ENCODE peak calls at places on chromosome 2, in five cellular contexts. One of them, this sample, is unnamed.

GRCh38 chr2:179569834-179570233 is 291.6 kb downstream of the ZNF385B start:
- DNase-seq in GM04504: peak; percentile 80
- DNase-seq in substantia nigra: no peak
- DNase-seq in activated effector memory CD4-positive, alpha-beta T cell treated with Interleukin-2 at 50 U/mL for 16 hours: no peak
- DNase-seq in mucosa of descending colon: no peak
- DNase-seq in this sample: no peak

GRCh38 chr2:237434916-237435315 is 21.0 kb upstream of the COL6A3 start:
- DNase-seq in GM04504: peak; percentile 38
- DNase-seq in substantia nigra: no peak
- DNase-seq in activated effector memory CD4-positive, alpha-beta T cell treated with Interleukin-2 at 50 U/mL for 16 hours: peak; percentile 67
- DNase-seq in mucosa of descending colon: peak; percentile 45
- DNase-seq in this sample: no peak

GRCh38 chr2:10452334-10452733 is 4.2 kb upstream of the ODC1 start:
- DNase-seq in GM04504: peak; percentile 69
- DNase-seq in substantia nigra: no peak
- DNase-seq in activated effector memory CD4-positive, alpha-beta T cell treated with Interleukin-2 at 50 U/mL for 16 hours: no peak
- DNase-seq in mucosa of descending colon: peak; percentile 91
- DNase-seq in this sample: peak; percentile 27

GRCh38 chr2:177984739-177985138 is 87.8 kb downstream of the PDE11A start:
- DNase-seq in GM04504: peak; percentile 23
- DNase-seq in substantia nigra: no peak
- DNase-seq in activated effector memory CD4-positive, alpha-beta T cell treated with Interleukin-2 at 50 U/mL for 16 hours: no peak
- DNase-seq in mucosa of descending colon: peak; percentile 61
- DNase-seq in this sample: no peak

GRCh38 chr2:225274751-225275150 is 124.8 kb upstream of the NYAP2 start:
- DNase-seq in GM04504: no peak
- DNase-seq in substantia nigra: no peak
- DNase-seq in activated effector memory CD4-positive, alpha-beta T cell treated with Interleukin-2 at 50 U/mL for 16 hours: no peak
- DNase-seq in mucosa of descending colon: no peak
- DNase-seq in this sample: no peak

GRCh38 chr2:71559080-71559827 is 105.9 kb downstream of the DYSF start:
- DNase-seq in GM04504: no peak
- DNase-seq in substantia nigra: no peak
- DNase-seq in activated effector memory CD4-positive, alpha-beta T cell treated with Interleukin-2 at 50 U/mL for 16 hours: no peak
- DNase-seq in mucosa of descending colon: no peak
- DNase-seq in this sample: no peak

GRCh38 chr2:120415728-120416509 is 70.0 kb downstream of the INHBB start:
- DNase-seq in GM04504: no peak
- DNase-seq in substantia nigra: no peak
- DNase-seq in activated effector memory CD4-positive, alpha-beta T cell treated with Interleukin-2 at 50 U/mL for 16 hours: no peak
- DNase-seq in mucosa of descending colon: no peak
- DNase-seq in this sample: no peak

GRCh38 chr2:86305195-86305975 is 32.0 kb downstream of the REEP1 start:
- DNase-seq in GM04504: no peak
- DNase-seq in substantia nigra: no peak
- DNase-seq in activated effector memory CD4-positive, alpha-beta T cell treated with Interleukin-2 at 50 U/mL for 16 hours: no peak
- DNase-seq in mucosa of descending colon: no peak
- DNase-seq in this sample: no peak

GRCh38 chr2:36561223-36561944 is 36.6 kb downstream of the FEZ2 start:
- DNase-seq in GM04504: peak; percentile 77
- DNase-seq in substantia nigra: no peak
- DNase-seq in activated effector memory CD4-positive, alpha-beta T cell treated with Interleukin-2 at 50 U/mL for 16 hours: no peak
- DNase-seq in mucosa of descending colon: peak; percentile 57
- DNase-seq in this sample: peak; percentile 96

GRCh38 chr2:37387143-37387835 is 42.9 kb downstream of the QPCT start:
- DNase-seq in GM04504: no peak
- DNase-seq in substantia nigra: no peak
- DNase-seq in activated effector memory CD4-positive, alpha-beta T cell treated with Interleukin-2 at 50 U/mL for 16 hours: no peak
- DNase-seq in mucosa of descending colon: no peak
- DNase-seq in this sample: no peak

GRCh38 chr2:201517094-201517493 is 65.6 kb downstream of the STRADB start:
- DNase-seq in GM04504: no peak
- DNase-seq in substantia nigra: no peak
- DNase-seq in activated effector memory CD4-positive, alpha-beta T cell treated with Interleukin-2 at 50 U/mL for 16 hours: no peak
- DNase-seq in mucosa of descending colon: no peak
- DNase-seq in this sample: no peak

GRCh38 chr2:198374375-198375072 is 570.1 kb downstream of the PLCL1 start:
- DNase-seq in GM04504: peak; percentile 55
- DNase-seq in substantia nigra: no peak
- DNase-seq in activated effector memory CD4-positive, alpha-beta T cell treated with Interleukin-2 at 50 U/mL for 16 hours: no peak
- DNase-seq in mucosa of descending colon: peak; percentile 81
- DNase-seq in this sample: peak; percentile 61

GRCh38 chr2:132623096-132623839 is 46.7 kb downstream of the LYPD1 start:
- DNase-seq in GM04504: peak; percentile 81
- DNase-seq in substantia nigra: no peak
- DNase-seq in activated effector memory CD4-positive, alpha-beta T cell treated with Interleukin-2 at 50 U/mL for 16 hours: no peak
- DNase-seq in mucosa of descending colon: no peak
- DNase-seq in this sample: no peak

GRCh38 chr2:43171789-43172188 is 54.6 kb downstream of the ZFP36L2 start:
- DNase-seq in GM04504: peak; percentile 42
- DNase-seq in substantia nigra: no peak
- DNase-seq in activated effector memory CD4-positive, alpha-beta T cell treated with Interleukin-2 at 50 U/mL for 16 hours: no peak
- DNase-seq in mucosa of descending colon: peak; percentile 72
- DNase-seq in this sample: peak; percentile 78

GRCh38 chr2:11807156-11808015 is 61.0 kb downstream of the LPIN1 start:
- DNase-seq in GM04504: no peak
- DNase-seq in substantia nigra: no peak
- DNase-seq in activated effector memory CD4-positive, alpha-beta T cell treated with Interleukin-2 at 50 U/mL for 16 hours: no peak
- DNase-seq in mucosa of descending colon: no peak
- DNase-seq in this sample: no peak

GRCh38 chr2:134089454-134089853 is 164.4 kb upstream of the MGAT5 start:
- DNase-seq in GM04504: no peak
- DNase-seq in substantia nigra: no peak
- DNase-seq in activated effector memory CD4-positive, alpha-beta T cell treated with Interleukin-2 at 50 U/mL for 16 hours: no peak
- DNase-seq in mucosa of descending colon: no peak
- DNase-seq in this sample: no peak

GRCh38 chr2:186883666-186884065 is 34.7 kb upstream of the ZSWIM2 start:
- DNase-seq in GM04504: no peak
- DNase-seq in substantia nigra: no peak
- DNase-seq in activated effector memory CD4-positive, alpha-beta T cell treated with Interleukin-2 at 50 U/mL for 16 hours: no peak
- DNase-seq in mucosa of descending colon: no peak
- DNase-seq in this sample: no peak

GRCh38 chr2:34306745-34307144 is 707.6 kb upstream of the FAM98A start:
- DNase-seq in GM04504: no peak
- DNase-seq in substantia nigra: no peak
- DNase-seq in activated effector memory CD4-positive, alpha-beta T cell treated with Interleukin-2 at 50 U/mL for 16 hours: no peak
- DNase-seq in mucosa of descending colon: peak; percentile 2
- DNase-seq in this sample: no peak

GRCh38 chr2:20551231-20551944 is 99.5 kb downstream of the HS1BP3 start:
- DNase-seq in GM04504: no peak
- DNase-seq in substantia nigra: peak; percentile 25
- DNase-seq in activated effector memory CD4-positive, alpha-beta T cell treated with Interleukin-2 at 50 U/mL for 16 hours: no peak
- DNase-seq in mucosa of descending colon: no peak
- DNase-seq in this sample: peak; percentile 57

GRCh38 chr2:1653956-1654695 is 90.2 kb downstream of the PXDN start:
- DNase-seq in GM04504: peak; percentile 54
- DNase-seq in substantia nigra: no peak
- DNase-seq in activated effector memory CD4-positive, alpha-beta T cell treated with Interleukin-2 at 50 U/mL for 16 hours: no peak
- DNase-seq in mucosa of descending colon: no peak
- DNase-seq in this sample: peak; percentile 87

GRCh38 chr2:3633089-3633981 is 24.7 kb upstream of the ALLC start:
- DNase-seq in GM04504: no peak
- DNase-seq in substantia nigra: no peak
- DNase-seq in activated effector memory CD4-positive, alpha-beta T cell treated with Interleukin-2 at 50 U/mL for 16 hours: no peak
- DNase-seq in mucosa of descending colon: no peak
- DNase-seq in this sample: no peak

GRCh38 chr2:163338270-163338669 is 397.5 kb downstream of the FIGN start:
- DNase-seq in GM04504: no peak
- DNase-seq in substantia nigra: no peak
- DNase-seq in activated effector memory CD4-positive, alpha-beta T cell treated with Interleukin-2 at 50 U/mL for 16 hours: no peak
- DNase-seq in mucosa of descending colon: no peak
- DNase-seq in this sample: no peak

GRCh38 chr2:66024396-66024795 is 410.5 kb upstream of the MEIS1 start:
- DNase-seq in GM04504: no peak
- DNase-seq in substantia nigra: no peak
- DNase-seq in activated effector memory CD4-positive, alpha-beta T cell treated with Interleukin-2 at 50 U/mL for 16 hours: no peak
- DNase-seq in mucosa of descending colon: peak; percentile 53
- DNase-seq in this sample: no peak

GRCh38 chr2:235924675-235925063 is 243.5 kb downstream of the GBX2 start:
- DNase-seq in GM04504: no peak
- DNase-seq in substantia nigra: no peak
- DNase-seq in activated effector memory CD4-positive, alpha-beta T cell treated with Interleukin-2 at 50 U/mL for 16 hours: no peak
- DNase-seq in mucosa of descending colon: no peak
- DNase-seq in this sample: no peak

GRCh38 chr2:10709290-10709939 is 12.0 kb upstream of the ATP6V1C2 start:
- DNase-seq in GM04504: no peak
- DNase-seq in substantia nigra: no peak
- DNase-seq in activated effector memory CD4-positive, alpha-beta T cell treated with Interleukin-2 at 50 U/mL for 16 hours: no peak
- DNase-seq in mucosa of descending colon: peak; percentile 50
- DNase-seq in this sample: peak; percentile 43

GRCh38 chr2:166351319-166351718 is 24.4 kb downstream of the SCN9A start:
- DNase-seq in GM04504: no peak
- DNase-seq in substantia nigra: no peak
- DNase-seq in activated effector memory CD4-positive, alpha-beta T cell treated with Interleukin-2 at 50 U/mL for 16 hours: no peak
- DNase-seq in mucosa of descending colon: no peak
- DNase-seq in this sample: no peak

GRCh38 chr2:222038086-222038802 is 260.6 kb downstream of the PAX3 start:
- DNase-seq in GM04504: no peak
- DNase-seq in substantia nigra: no peak
- DNase-seq in activated effector memory CD4-positive, alpha-beta T cell treated with Interleukin-2 at 50 U/mL for 16 hours: no peak
- DNase-seq in mucosa of descending colon: no peak
- DNase-seq in this sample: no peak

GRCh38 chr2:8548871-8549221 is 133.0 kb upstream of the ID2 start:
- DNase-seq in GM04504: no peak
- DNase-seq in substantia nigra: no peak
- DNase-seq in activated effector memory CD4-positive, alpha-beta T cell treated with Interleukin-2 at 50 U/mL for 16 hours: no peak
- DNase-seq in mucosa of descending colon: no peak
- DNase-seq in this sample: no peak

GRCh38 chr2:212906620-212907019 is 244.8 kb downstream of the IKZF2 start:
- DNase-seq in GM04504: no peak
- DNase-seq in substantia nigra: no peak
- DNase-seq in activated effector memory CD4-positive, alpha-beta T cell treated with Interleukin-2 at 50 U/mL for 16 hours: no peak
- DNase-seq in mucosa of descending colon: no peak
- DNase-seq in this sample: no peak

GRCh38 chr2:652881-653480 is 24.2 kb downstream of the TMEM18 start:
- DNase-seq in GM04504: no peak
- DNase-seq in substantia nigra: no peak
- DNase-seq in activated effector memory CD4-positive, alpha-beta T cell treated with Interleukin-2 at 50 U/mL for 16 hours: no peak
- DNase-seq in mucosa of descending colon: no peak
- DNase-seq in this sample: no peak

GRCh38 chr2:193124820-193125219 is 930.1 kb upstream of the TMEFF2 start:
- DNase-seq in GM04504: no peak
- DNase-seq in substantia nigra: no peak
- DNase-seq in activated effector memory CD4-positive, alpha-beta T cell treated with Interleukin-2 at 50 U/mL for 16 hours: no peak
- DNase-seq in mucosa of descending colon: peak; percentile 49
- DNase-seq in this sample: no peak

GRCh38 chr2:238596571-238597551 is 170.1 kb downstream of the ASB1 start:
- DNase-seq in GM04504: peak; percentile 83
- DNase-seq in substantia nigra: no peak
- DNase-seq in activated effector memory CD4-positive, alpha-beta T cell treated with Interleukin-2 at 50 U/mL for 16 hours: no peak
- DNase-seq in mucosa of descending colon: no peak
- DNase-seq in this sample: peak; percentile 85

GRCh38 chr2:112251211-112251721 is 3.6 kb downstream of the ZC3H8 start:
- DNase-seq in GM04504: no peak
- DNase-seq in substantia nigra: no peak
- DNase-seq in activated effector memory CD4-positive, alpha-beta T cell treated with Interleukin-2 at 50 U/mL for 16 hours: no peak
- DNase-seq in mucosa of descending colon: no peak
- DNase-seq in this sample: no peak

GRCh38 chr2:24793752-24794477 is 690 bp downstream of the CENPO start:
- DNase-seq in GM04504: peak; percentile 9
- DNase-seq in substantia nigra: no peak
- DNase-seq in activated effector memory CD4-positive, alpha-beta T cell treated with Interleukin-2 at 50 U/mL for 16 hours: no peak
- DNase-seq in mucosa of descending colon: peak; percentile 16
- DNase-seq in this sample: peak; percentile 1

This sample was measured in dermis microvascular lymphatic vessel endothelial cell.